ENCODE peak calls at places on chromosomes 12 and 14, in nine cellular contexts. V is DMS 273 treated with DMSO at 0.1 percent for 48 hours; D is stimulated activated CD8-positive, alpha-beta memory T cell treated with anti-CD3 and anti-CD28 coated beads, Interleukin-15, amount 100 ng/mL, for 1 hour; Z is activated naive CD4-positive, alpha-beta T cell; U is aorta; F is HCEC 1CT; Q is neural progenitor cell; E is effector memory CD8-positive, alpha-beta T cell; Y is AG04450. W is an unnamed sample.

GRCh38 chr12:64412458-64412857 is 8.3 kb downstream of the XPOT start:
- DNase-seq in V (no peak), D (no peak), Z (no peak), U (no peak), F (no peak), Q (no peak), E (no peak), Y (no peak), W (no peak)

GRCh38 chr14:75452900-75453816 is 25.3 kb downstream of the JDP2 start:
- DNase-seq in V (no peak), D (no peak), Z (no peak), U (peak; percentile 86), F (peak; percentile 54), Q (peak; percentile 90), E (no peak), Y (peak; percentile 82), W (no peak)

GRCh38 chr12:123998960-123999359 is 25.9 kb downstream of the ZNF664 start:
- DNase-seq in V (no peak), D (no peak), Z (no peak), U (no peak), F (peak; percentile 44), Q (no peak), E (no peak), Y (peak; percentile 24), W (no peak)

GRCh38 chr14:106681161-106681955 is 1155.0 kb downstream of the TMEM121 start:
- DNase-seq in V (no peak), D (no peak), Z (no peak), U (no peak), F (no peak), Q (no peak), E (no peak), Y (no peak), W (no peak)

GRCh38 chr12:29240441-29240840 is 91.4 kb downstream of the FAR2 start:
- DNase-seq in V (no peak), D (no peak), Z (no peak), U (no peak), F (no peak), Q (no peak), E (no peak), Y (no peak), W (no peak)

GRCh38 chr14:94124582-94125377 is 4.6 kb downstream of the IFI27L2 start:
- DNase-seq in V (no peak), D (no peak), Z (no peak), U (no peak), F (no peak), Q (no peak), E (no peak), Y (no peak), W (no peak)

GRCh38 chr12:81450920-81451739 is 308.0 kb downstream of the PPFIA2 start:
- DNase-seq in V (peak; percentile 45), D (no peak), Z (no peak), U (no peak), F (peak; percentile 60), Q (peak; percentile 92), E (no peak), Y (peak; percentile 21), W (no peak)

GRCh38 chr12:56600753-56601152 is 29.4 kb downstream of the BAZ2A start:
- DNase-seq in V (no peak), D (no peak), Z (no peak), U (no peak), F (no peak), Q (no peak), E (no peak), Y (no peak), W (no peak)